ENCODE peak calls at places on chromosomes 13 and 19, in ten cellular contexts. T is BJ, P is fibroblast of mammary gland, O is endodermal cell, F is stomach, V is transverse colon, A is PC-9, M is AG09309, N is spleen, E is GM06990. B is an unnamed sample.

GRCh38 chr13:44649118-44649455 is 73.0 kb upstream of the TSC22D1 start:
- DNase-seq in F (no peak), M (no peak), T (no peak), E (no peak), V (no peak), O (peak; percentile 86), P (no peak), A (no peak), N (no peak), B (no peak)

GRCh38 chr19:39449116-39449797 is 3.9 kb downstream of the SUPT5H start:
- DNase-seq in P (no peak), M (no peak), V (no peak), N (no peak), O (no peak), T (no peak), E (no peak), A (no peak), F (no peak), B (no peak)

GRCh38 chr19:3151563-3152430 is 16.0 kb downstream of the GNA15 start:
- DNase-seq in A (no peak), F (no peak), N (peak; percentile 55), V (no peak), T (no peak), P (no peak), O (no peak), E (no peak), M (no peak), B (no peak)

GRCh38 chr13:65656740-65657329 is 1573.3 kb downstream of the PCDH9 start:
- DNase-seq in F (no peak), P (peak; percentile 47), N (no peak), E (no peak), O (no peak), T (no peak), M (no peak), V (no peak), A (no peak), B (no peak)

GRCh38 chr19:11849264-11849615 is 714 bp downstream of the ZNF439 start:
- DNase-seq in N (no peak), P (no peak), O (no peak), V (no peak), F (no peak), M (no peak), E (no peak), A (no peak), T (no peak), B (no peak)

GRCh38 chr19:44810555-44811447 is 1.9 kb downstream of the BCAM start:
- DNase-seq in V (no peak), E (no peak), F (no peak), A (no peak), M (no peak), P (no peak), N (no peak), T (no peak), O (no peak), B (no peak)

GRCh38 chr19:50728084-50728737 is 5.0 kb downstream of the CLEC11A start:
- DNase-seq in E (peak; percentile 65), O (peak; percentile 99), A (no peak), T (no peak), F (peak; percentile 43), P (peak; percentile 84), N (no peak), M (no peak), V (peak; percentile 42), B (no peak)

GRCh38 chr13:38415233-38415632 is 65.6 kb downstream of the UFM1 start:
- DNase-seq in M (no peak), P (no peak), F (no peak), O (no peak), A (no peak), N (no peak), V (peak; percentile 8), T (no peak), E (peak; percentile 35), B (no peak)

GRCh38 chr19:48950159-48950558 is 4.5 kb upstream of the BAX start:
- DNase-seq in V (no peak), T (no peak), M (no peak), N (no peak), F (no peak), O (no peak), P (no peak), E (no peak), A (no peak), B (no peak)

DNA sequence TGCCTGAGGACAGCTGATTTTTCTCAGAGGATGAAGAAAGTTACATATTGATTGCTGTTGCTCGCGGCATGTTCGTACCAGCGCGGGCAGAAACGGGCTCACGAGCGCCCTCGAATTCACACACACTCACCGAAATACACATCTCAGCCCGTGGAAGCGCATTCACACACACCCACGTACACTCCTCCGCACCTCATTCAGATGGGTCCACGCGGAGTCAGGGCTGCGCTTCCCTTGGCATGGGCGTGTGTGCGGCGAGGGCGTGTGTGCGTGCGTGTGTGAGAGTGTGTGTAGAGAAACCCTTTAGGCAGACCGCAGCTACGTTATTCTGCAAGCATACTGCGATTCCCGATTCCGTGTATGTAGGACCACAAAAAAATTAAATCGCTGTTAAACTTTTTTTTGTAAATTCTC is 2.1 kb upstream of the PCDH17 start:
- DNase-seq in E (no peak), A (no peak), P (no peak), V (no peak), F (no peak), N (peak; percentile 72), T (no peak), O (no peak), M (no peak), B (no peak)
- H3K4me3 ChIP-seq in E (no peak overlapping the region), A (no peak overlapping the region), P (peak overlapping the region; percentile 25), V (peak overlapping the region; percentile 49), F (peak overlapping the region; percentile 44), N (peak overlapping the region; percentile 18), T (peak overlapping the region; percentile 9), O (peak overlapping the region; percentile 87), M (peak overlapping the region; percentile 26), B (no peak overlapping the region)

DNA sequence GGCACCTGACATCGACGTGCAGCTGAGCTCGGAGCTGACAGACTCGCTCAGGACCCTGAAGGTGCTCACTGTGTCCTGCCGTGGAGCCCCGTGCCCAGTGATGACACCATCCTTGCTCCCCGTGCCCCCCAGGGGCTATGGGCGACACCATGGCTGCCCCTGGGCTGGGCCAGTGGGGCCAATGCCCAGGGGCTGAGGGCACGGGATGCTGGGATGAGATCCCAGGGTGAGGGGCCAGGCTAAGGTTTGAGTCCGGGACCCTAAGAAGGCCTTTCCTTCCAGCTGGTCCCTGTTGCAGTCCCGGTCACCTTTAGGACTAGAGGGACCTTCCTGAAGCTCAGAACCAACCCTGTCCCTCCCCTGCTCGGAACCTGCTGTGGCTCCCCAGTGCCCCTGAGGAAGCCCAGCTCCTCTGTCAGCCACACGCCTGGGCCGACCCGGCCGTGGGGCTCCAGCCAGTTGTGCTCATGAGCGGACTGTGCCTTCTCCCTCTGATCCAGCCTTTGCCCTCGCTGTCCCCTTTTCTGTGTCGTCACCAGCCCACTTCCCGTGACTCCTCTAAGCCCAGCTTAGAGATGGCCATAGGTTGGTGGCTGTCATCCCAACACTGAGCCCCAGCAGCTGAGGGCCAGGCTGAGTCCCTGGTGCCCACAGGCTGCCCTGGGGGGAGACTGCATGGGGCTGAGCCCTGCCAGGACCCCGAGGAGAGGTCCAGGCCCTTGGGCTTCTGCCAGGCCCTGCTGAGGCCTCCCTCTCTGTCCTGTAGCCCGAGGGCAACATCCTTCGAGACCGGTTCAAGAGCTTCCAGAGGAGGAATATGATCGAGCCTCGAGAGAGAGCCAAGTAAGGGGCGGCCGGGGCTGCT is 10.6 kb downstream of the NOP53 start:
- DNase-seq in M (no peak), O (no peak), V (no peak), T (no peak), A (no peak), E (no peak), N (no peak), F (no peak), P (no peak), B (no peak)
- TF ChIP-seq CTCF in M (no peak), O (no peak), V (no peak), T (no peak), A (no peak), E (no peak), N (no peak), F (no peak), P (no peak), B (no peak)

GRCh38 chr19:16337809-16338469 is 13.3 kb downstream of the KLF2 start:
- DNase-seq in V (no peak), M (no peak), O (no peak), E (no peak), A (no peak), P (no peak), N (no peak), T (no peak), F (no peak), B (no peak)
- H3K4me3 ChIP-seq in V (no peak overlapping the region), M (no peak overlapping the region), O (no peak overlapping the region), E (no peak overlapping the region), A (no peak overlapping the region), P (no peak overlapping the region), N (no peak overlapping the region), T (no peak overlapping the region), F (no peak overlapping the region), B (no peak overlapping the region)

GRCh38 chr19:21202865-21203494 is 61.1 kb downstream of the ZNF431 start:
- DNase-seq in A (peak; percentile 40), P (peak; percentile 41), N (no peak), E (no peak), V (no peak), M (peak; percentile 10), O (peak; percentile 75), F (no peak), T (no peak), B (peak; percentile 38)
- TF ChIP-seq CTCF in A (peak; percentile 90), P (peak; percentile 61), N (no peak), E (peak; percentile 46), V (peak; percentile 41), M (peak; percentile 76), O (peak; percentile 89), F (peak; percentile 65), T (peak; percentile 56), B (peak; percentile 87)

GRCh38 chr13:60267498-60268202 is 103.9 kb upstream of the DIAPH3 start:
- DNase-seq in E (no peak), P (no peak), V (peak; percentile 13), M (no peak), F (no peak), A (no peak), O (peak; percentile 89), T (no peak), N (no peak), B (no peak)
- H3K4me3 ChIP-seq in E (peak overlapping the region; percentile 70), P (no peak overlapping the region), V (peak overlapping the region; percentile 43), M (peak overlapping the region; percentile 48), F (peak overlapping the region; percentile 36), A (peak overlapping the region; percentile 60), O (peak overlapping the region; percentile 82), T (peak overlapping the region; percentile 43), N (peak overlapping the region; percentile 18), B (peak overlapping the region; percentile 30)

GRCh38 chr13:28469316-28469715 is 25.6 kb downstream of the FLT1 start:
- DNase-seq in V (no peak), F (no peak), A (no peak), O (no peak), N (no peak), M (no peak), E (no peak), T (no peak), P (no peak), B (no peak)
- TF ChIP-seq CTCF in V (no peak), F (no peak), A (no peak), O (no peak), N (no peak), M (no peak), E (no peak), T (no peak), P (no peak), B (no peak)

GRCh38 chr19:2014081-2014693 is 1.3 kb downstream of the BTBD2 start:
- DNase-seq in E (no peak), F (no peak), P (no peak), A (no peak), M (no peak), O (no peak), V (no peak), N (no peak), T (no peak), B (no peak)
- H3K4me3 ChIP-seq in E (peak overlapping the region; percentile 77), F (peak overlapping the region; percentile 67), P (peak overlapping the region; percentile 65), A (no peak overlapping the region), M (peak overlapping the region; percentile 86), O (peak overlapping the region; percentile 80), V (peak overlapping the region; percentile 71), N (no peak overlapping the region), T (peak overlapping the region; percentile 87), B (peak overlapping the region; percentile 78)

B was measured in LNCaP clone FGC.